ENCODE peak calls at places on chromosomes 6 and 20, in four cellular contexts. R, L, X and Z are unnamed samples.

GRCh38 chr6:12749531-12750379 is 33.2 kb downstream of the PHACTR1 start:
- DNase-seq in R (no peak), L (peak), X (no peak), Z (no peak)

GRCh38 chr6:31270788-31271640 is 878 bp downstream of the HLA-C start:
- DNase-seq in R (peak), X (no peak), L (peak), Z (peak)

GRCh38 chr6:150959071-150959637 is 93.7 kb downstream of the MTHFD1L start:
- DNase-seq in R (no peak), X (no peak), L (no peak), Z (no peak)

GRCh38 chr6:137043710-137044365 is 927 bp downstream of the IL20RA start:
- DNase-seq in R (peak), X (no peak), L (no peak), Z (no peak)

GRCh38 chr20:10322073-10323012 is 103.7 kb downstream of the SNAP25 start:
- DNase-seq in X (no peak), L (no peak), R (no peak), Z (no peak)

GRCh38 chr6:140388141-140388802 is 1013.8 kb upstream of the CITED2 start:
- DNase-seq in L (no peak), R (peak), X (no peak), Z (no peak)

GRCh38 chr20:23086056-23086551 is at the start of gene CD93:
- DNase-seq in R (peak), L (peak), X (no peak), Z (no peak)

GRCh38 chr6:44040786-44041185 is 86.5 kb downstream of the MRPL14 start:
- DNase-seq in L (no peak), R (no peak), X (no peak), Z (no peak)

GRCh38 chr20:58700121-58700780 is 7.7 kb downstream of the NPEPL1 start:
- DNase-seq in R (peak), X (no peak), L (no peak), Z (no peak)

GRCh38 chr6:113995632-113996031 is 24.7 kb upstream of the HDAC2 start:
- DNase-seq in L (peak), R (peak), X (peak), Z (peak)

GRCh38 chr6:48135352-48136084 is 24.5 kb upstream of the PTCHD4 start:
- DNase-seq in X (no peak), L (no peak), R (peak), Z (no peak)

GRCh38 chr6:134169881-134170486 is 117.6 kb upstream of the SLC2A12 start:
- DNase-seq in R (peak), X (no peak), L (no peak), Z (no peak)

GRCh38 chr6:170451762-170452651 is 101.1 kb downstream of the PSMB1 start:
- DNase-seq in X (no peak), L (no peak), R (no peak), Z (no peak)

GRCh38 chr6:115783402-115784061 is 277.2 kb downstream of the FRK start:
- DNase-seq in X (no peak), R (no peak), L (no peak), Z (no peak)

GRCh38 chr20:4373454-4373853 is 348.3 kb upstream of the PRND start:
- DNase-seq in L (no peak), R (no peak), X (no peak), Z (no peak)

GRCh38 chr6:23454090-23454998 is 671.7 kb upstream of the NRSN1 start:
- DNase-seq in R (peak), L (no peak), X (no peak), Z (no peak)

GRCh38 chr6:163338671-163339405 is 75.7 kb upstream of the QKI start:
- DNase-seq in X (no peak), R (peak), L (no peak), Z (no peak)

GRCh38 chr6:14458669-14459266 is 341.2 kb downstream of the CD83 start:
- DNase-seq in L (no peak), X (no peak), R (peak), Z (no peak)

GRCh38 chr6:41200296-41200900 is 551 bp downstream of the TREML2 start:
- DNase-seq in X (no peak), R (no peak), L (no peak), Z (no peak)